ENCODE peak calls at places on chromosomes 2 and 18, in six cellular contexts. One of them, this sample, is unnamed.

GRCh38 chr2:122136071-122136470 is 380.6 kb downstream of the TSN start:
- DNase-seq in tibial nerve: no peak
- DNase-seq in SJSA1: no peak
- DNase-seq in HCT116: peak
- DNase-seq in lung: no peak
- DNase-seq in PC-9: no peak
- DNase-seq in this sample: no peak

GRCh38 chr2:197803033-197803444 is 1.4 kb upstream of the PLCL1 start:
- DNase-seq in tibial nerve: no peak
- DNase-seq in SJSA1: peak
- DNase-seq in HCT116: peak
- DNase-seq in lung: no peak
- DNase-seq in PC-9: no peak
- DNase-seq in this sample: peak

GRCh38 chr2:160207804-160208661 is 8.0 kb upstream of the ITGB6 start:
- DNase-seq in tibial nerve: peak
- DNase-seq in SJSA1: peak
- DNase-seq in HCT116: peak
- DNase-seq in lung: peak
- DNase-seq in PC-9: peak
- DNase-seq in this sample: peak

GRCh38 chr2:119407430-119408220 is 24.0 kb upstream of the TMEM37 start:
- DNase-seq in tibial nerve: no peak
- DNase-seq in SJSA1: peak
- DNase-seq in HCT116: peak
- DNase-seq in lung: peak
- DNase-seq in PC-9: peak
- DNase-seq in this sample: peak

GRCh38 chr2:193272011-193272410 is 1077.3 kb upstream of the TMEFF2 start:
- DNase-seq in tibial nerve: no peak
- DNase-seq in SJSA1: no peak
- DNase-seq in HCT116: no peak
- DNase-seq in lung: no peak
- DNase-seq in PC-9: no peak
- DNase-seq in this sample: no peak

GRCh38 chr2:237432484-237433092 is 18.6 kb upstream of the COL6A3 start:
- DNase-seq in tibial nerve: no peak
- DNase-seq in SJSA1: peak
- DNase-seq in HCT116: peak
- DNase-seq in lung: no peak
- DNase-seq in PC-9: peak
- DNase-seq in this sample: no peak

GRCh38 chr2:231699006-231699405 is 9.3 kb upstream of the PTMA start:
- DNase-seq in tibial nerve: no peak
- DNase-seq in SJSA1: no peak
- DNase-seq in HCT116: no peak
- DNase-seq in lung: no peak
- DNase-seq in PC-9: no peak
- DNase-seq in this sample: no peak

GRCh38 chr2:227908266-227909054 is 37.0 kb downstream of the DAW1 start:
- DNase-seq in tibial nerve: no peak
- DNase-seq in SJSA1: no peak
- DNase-seq in HCT116: no peak
- DNase-seq in lung: no peak
- DNase-seq in PC-9: no peak
- DNase-seq in this sample: no peak

GRCh38 chr2:74768401-74768914 is 65.5 kb upstream of the HK2 start:
- DNase-seq in tibial nerve: no peak
- DNase-seq in SJSA1: peak
- DNase-seq in HCT116: no peak
- DNase-seq in lung: no peak
- DNase-seq in PC-9: no peak
- DNase-seq in this sample: no peak

GRCh38 chr2:187569571-187569970 is 15.3 kb upstream of the TFPI start:
- DNase-seq in tibial nerve: no peak
- DNase-seq in SJSA1: no peak
- DNase-seq in HCT116: no peak
- DNase-seq in lung: no peak
- DNase-seq in PC-9: no peak
- DNase-seq in this sample: no peak

GRCh38 chr2:43020296-43020695 is 206.1 kb downstream of the ZFP36L2 start:
- DNase-seq in tibial nerve: no peak
- DNase-seq in SJSA1: no peak
- DNase-seq in HCT116: no peak
- DNase-seq in lung: no peak
- DNase-seq in PC-9: no peak
- DNase-seq in this sample: no peak

GRCh38 chr2:166091439-166091838 is 36.4 kb downstream of the SCN1A start:
- DNase-seq in tibial nerve: no peak
- DNase-seq in SJSA1: no peak
- DNase-seq in HCT116: no peak
- DNase-seq in lung: no peak
- DNase-seq in PC-9: no peak
- DNase-seq in this sample: no peak

GRCh38 chr2:83572400-83572799 is 886.7 kb downstream of the SUCLG1 start:
- DNase-seq in tibial nerve: no peak
- DNase-seq in SJSA1: no peak
- DNase-seq in HCT116: no peak
- DNase-seq in lung: no peak
- DNase-seq in PC-9: no peak
- DNase-seq in this sample: no peak

GRCh38 chr2:85162746-85163301 is 29.6 kb downstream of the TCF7L1 start:
- DNase-seq in tibial nerve: peak
- DNase-seq in SJSA1: peak
- DNase-seq in HCT116: no peak
- DNase-seq in lung: no peak
- DNase-seq in PC-9: no peak
- DNase-seq in this sample: peak

GRCh38 chr2:66481100-66481549 is 46.2 kb downstream of the MEIS1 start:
- DNase-seq in tibial nerve: no peak
- DNase-seq in SJSA1: peak
- DNase-seq in HCT116: no peak
- DNase-seq in lung: no peak
- DNase-seq in PC-9: peak
- DNase-seq in this sample: peak

GRCh38 chr2:173196080-173196479 is 120.4 kb downstream of the MAP3K20 start:
- DNase-seq in tibial nerve: no peak
- DNase-seq in SJSA1: no peak
- DNase-seq in HCT116: no peak
- DNase-seq in lung: no peak
- DNase-seq in PC-9: no peak
- DNase-seq in this sample: no peak

GRCh38 chr2:91477731-91478672 is 2786.5 kb downstream of the RPIA start:
- DNase-seq in tibial nerve: no peak
- DNase-seq in SJSA1: peak
- DNase-seq in HCT116: no peak
- DNase-seq in lung: peak
- DNase-seq in PC-9: no peak
- DNase-seq in this sample: no peak

GRCh38 chr2:230913812-230914211 is 11.2 kb downstream of the GPR55 start:
- DNase-seq in tibial nerve: no peak
- DNase-seq in SJSA1: no peak
- DNase-seq in HCT116: no peak
- DNase-seq in lung: no peak
- DNase-seq in PC-9: no peak
- DNase-seq in this sample: no peak

GRCh38 chr2:27282892-27283291 is 663 bp downstream of the TRIM54 start:
- DNase-seq in tibial nerve: no peak
- DNase-seq in SJSA1: no peak
- DNase-seq in HCT116: no peak
- DNase-seq in lung: no peak
- DNase-seq in PC-9: peak
- DNase-seq in this sample: no peak

GRCh38 chr2:127056086-127056485 is 50.9 kb downstream of the BIN1 start:
- DNase-seq in tibial nerve: no peak
- DNase-seq in SJSA1: no peak
- DNase-seq in HCT116: no peak
- DNase-seq in lung: no peak
- DNase-seq in PC-9: no peak
- DNase-seq in this sample: no peak

GRCh38 chr2:150142561-150142960 is 344.9 kb downstream of the RND3 start:
- DNase-seq in tibial nerve: no peak
- DNase-seq in SJSA1: peak
- DNase-seq in HCT116: no peak
- DNase-seq in lung: no peak
- DNase-seq in PC-9: no peak
- DNase-seq in this sample: no peak

GRCh38 chr2:129605654-129606053 is 373.8 kb upstream of the RAB6C start:
- DNase-seq in tibial nerve: no peak
- DNase-seq in SJSA1: no peak
- DNase-seq in HCT116: no peak
- DNase-seq in lung: no peak
- DNase-seq in PC-9: no peak
- DNase-seq in this sample: no peak

GRCh38 chr2:11644293-11644692 is 25.7 kb downstream of the NTSR2 start:
- DNase-seq in tibial nerve: no peak
- DNase-seq in SJSA1: no peak
- DNase-seq in HCT116: no peak
- DNase-seq in lung: no peak
- DNase-seq in PC-9: no peak
- DNase-seq in this sample: no peak

GRCh38 chr2:15956751-15957736 is 16.7 kb downstream of the MYCN start:
- DNase-seq in tibial nerve: no peak
- DNase-seq in SJSA1: no peak
- DNase-seq in HCT116: no peak
- DNase-seq in lung: no peak
- DNase-seq in PC-9: no peak
- DNase-seq in this sample: no peak

GRCh38 chr2:230974096-230974913 is 21.6 kb upstream of the SPATA3 start:
- DNase-seq in tibial nerve: no peak
- DNase-seq in SJSA1: peak
- DNase-seq in HCT116: no peak
- DNase-seq in lung: no peak
- DNase-seq in PC-9: no peak
- DNase-seq in this sample: no peak

GRCh38 chr18:32308493-32309120 is 118.8 kb downstream of the MEP1B start:
- DNase-seq in tibial nerve: no peak
- DNase-seq in SJSA1: peak
- DNase-seq in HCT116: peak
- DNase-seq in lung: no peak
- DNase-seq in PC-9: no peak
- DNase-seq in this sample: peak

GRCh38 chr2:46117994-46118393 is 179.2 kb upstream of the EPAS1 start:
- DNase-seq in tibial nerve: no peak
- DNase-seq in SJSA1: no peak
- DNase-seq in HCT116: no peak
- DNase-seq in lung: no peak
- DNase-seq in PC-9: no peak
- DNase-seq in this sample: no peak

GRCh38 chr2:124530203-124530602 is 505.1 kb downstream of the CNTNAP5 start:
- DNase-seq in tibial nerve: no peak
- DNase-seq in SJSA1: no peak
- DNase-seq in HCT116: no peak
- DNase-seq in lung: no peak
- DNase-seq in PC-9: no peak
- DNase-seq in this sample: no peak

GRCh38 chr2:288002-288742 is at the start of gene ALKAL2:
- DNase-seq in tibial nerve: no peak
- DNase-seq in SJSA1: peak
- DNase-seq in HCT116: no peak
- DNase-seq in lung: no peak
- DNase-seq in PC-9: no peak
- DNase-seq in this sample: no peak
- H3K4me3 ChIP-seq in tibial nerve: peak
- H3K4me3 ChIP-seq in SJSA1: no peak
- H3K4me3 ChIP-seq in HCT116: no peak
- H3K4me3 ChIP-seq in lung: peak
- H3K4me3 ChIP-seq in PC-9: no peak
- H3K4me3 ChIP-seq in this sample: peak

GRCh38 chr2:30691091-30691947 is 115.9 kb downstream of the CAPN13 start:
- DNase-seq in tibial nerve: no peak
- DNase-seq in SJSA1: no peak
- DNase-seq in HCT116: no peak
- DNase-seq in lung: peak
- DNase-seq in PC-9: no peak
- DNase-seq in this sample: no peak
- H3K27ac ChIP-seq in tibial nerve: no peak
- H3K27ac ChIP-seq in SJSA1: no peak
- H3K27ac ChIP-seq in HCT116: no peak
- H3K27ac ChIP-seq in lung: no peak
- H3K27ac ChIP-seq in PC-9: no peak
- H3K27ac ChIP-seq in this sample: no peak

GRCh38 chr2:241269707-241270520 is 45.6 kb downstream of the HDLBP start:
- DNase-seq in tibial nerve: no peak
- DNase-seq in SJSA1: no peak
- DNase-seq in HCT116: no peak
- DNase-seq in lung: peak
- DNase-seq in PC-9: no peak
- DNase-seq in this sample: no peak
- H3K4me3 ChIP-seq in tibial nerve: no peak
- H3K4me3 ChIP-seq in SJSA1: no peak
- H3K4me3 ChIP-seq in HCT116: no peak
- H3K4me3 ChIP-seq in lung: no peak
- H3K4me3 ChIP-seq in PC-9: peak
- H3K4me3 ChIP-seq in this sample: peak

GRCh38 chr18:3966246-3966984 is 488.7 kb downstream of the DLGAP1 start:
- DNase-seq in tibial nerve: no peak
- DNase-seq in SJSA1: no peak
- DNase-seq in HCT116: no peak
- DNase-seq in lung: no peak
- DNase-seq in PC-9: peak
- DNase-seq in this sample: no peak
- H3K27ac ChIP-seq in tibial nerve: no peak
- H3K27ac ChIP-seq in SJSA1: no peak
- H3K27ac ChIP-seq in HCT116: no peak
- H3K27ac ChIP-seq in lung: peak
- H3K27ac ChIP-seq in PC-9: no peak
- H3K27ac ChIP-seq in this sample: no peak

GRCh38 chr2:105437708-105438103 is 38.9 kb upstream of the FHL2 start:
- DNase-seq in tibial nerve: no peak
- DNase-seq in SJSA1: peak
- DNase-seq in HCT116: no peak
- DNase-seq in lung: no peak
- DNase-seq in PC-9: no peak
- DNase-seq in this sample: peak

GRCh38 chr2:105442721-105443120 is 43.9 kb upstream of the FHL2 start:
- DNase-seq in tibial nerve: no peak
- DNase-seq in SJSA1: no peak
- DNase-seq in HCT116: no peak
- DNase-seq in lung: no peak
- DNase-seq in PC-9: no peak
- DNase-seq in this sample: no peak

GRCh38 chr2:105439130-105439529 is 40.3 kb upstream of the FHL2 start:
- DNase-seq in tibial nerve: no peak
- DNase-seq in SJSA1: no peak
- DNase-seq in HCT116: no peak
- DNase-seq in lung: no peak
- DNase-seq in PC-9: no peak
- DNase-seq in this sample: no peak

GRCh38 chr2:105442056-105442455 is 43.2 kb upstream of the FHL2 start:
- DNase-seq in tibial nerve: no peak
- DNase-seq in SJSA1: no peak
- DNase-seq in HCT116: no peak
- DNase-seq in lung: no peak
- DNase-seq in PC-9: no peak
- DNase-seq in this sample: no peak

GRCh38 chr2:105438104-105438929 is 39.5 kb upstream of the FHL2 start:
- DNase-seq in tibial nerve: no peak
- DNase-seq in SJSA1: no peak
- DNase-seq in HCT116: no peak
- DNase-seq in lung: no peak
- DNase-seq in PC-9: no peak
- DNase-seq in this sample: no peak
- H3K4me3 ChIP-seq in tibial nerve: no peak
- H3K4me3 ChIP-seq in SJSA1: no peak
- H3K4me3 ChIP-seq in HCT116: no peak
- H3K4me3 ChIP-seq in lung: no peak
- H3K4me3 ChIP-seq in PC-9: no peak
- H3K4me3 ChIP-seq in this sample: peak

GRCh38 chr18:60372598-60372997 is at the start of gene MC4R:
- DNase-seq in tibial nerve: no peak
- DNase-seq in SJSA1: peak
- DNase-seq in HCT116: peak
- DNase-seq in lung: no peak
- DNase-seq in PC-9: peak
- DNase-seq in this sample: peak
- H3K27ac ChIP-seq in tibial nerve: no peak
- H3K27ac ChIP-seq in SJSA1: no peak
- H3K27ac ChIP-seq in HCT116: no peak
- H3K27ac ChIP-seq in lung: no peak
- H3K27ac ChIP-seq in PC-9: no peak
- H3K27ac ChIP-seq in this sample: no peak

This sample was measured in AG04450.